ENCODE peak calls at places on chromosome 12, in four cellular contexts. One of them, this sample, is unnamed.

GRCh38 chr12:109910969-109911348 is 10.9 kb downstream of the TCHP start:
- DNase-seq in A549: peak; percentile 81
- DNase-seq in sigmoid colon: no peak
- DNase-seq in vagina: no peak
- DNase-seq in this sample: no peak

GRCh38 chr12:14901228-14901562 is 15.5 kb upstream of the MGP start:
- DNase-seq in A549: no peak
- DNase-seq in sigmoid colon: peak; percentile 75
- DNase-seq in vagina: no peak
- DNase-seq in this sample: no peak

GRCh38 chr12:48105321-48105866 is 485 bp downstream of the SENP1 start:
- DNase-seq in A549: peak; percentile 23
- DNase-seq in sigmoid colon: no peak
- DNase-seq in vagina: no peak
- DNase-seq in this sample: no peak

GRCh38 chr12:96478011-96478410 is 11.4 kb upstream of the CFAP54 start:
- DNase-seq in A549: no peak
- DNase-seq in sigmoid colon: no peak
- DNase-seq in vagina: no peak
- DNase-seq in this sample: no peak

GRCh38 chr12:38904932-38905479 is 385 bp downstream of the CPNE8 start:
- DNase-seq in A549: peak; percentile 79
- DNase-seq in sigmoid colon: peak; percentile 95
- DNase-seq in vagina: no peak
- DNase-seq in this sample: peak; percentile 69

GRCh38 chr12:13425766-13426165 is 229.2 kb downstream of the EMP1 start:
- DNase-seq in A549: no peak
- DNase-seq in sigmoid colon: no peak
- DNase-seq in vagina: no peak
- DNase-seq in this sample: no peak

GRCh38 chr12:121170581-121171260 is 38.0 kb downstream of the P2RX7 start:
- DNase-seq in A549: no peak
- DNase-seq in sigmoid colon: no peak
- DNase-seq in vagina: no peak
- DNase-seq in this sample: no peak

GRCh38 chr12:6923003-6923732 is 4.6 kb upstream of the ATN1 start:
- DNase-seq in A549: no peak
- DNase-seq in sigmoid colon: peak; percentile 55
- DNase-seq in vagina: no peak
- DNase-seq in this sample: no peak

GRCh38 chr12:6765634-6766581 is at the start of gene PTMS:
- DNase-seq in A549: peak; percentile 77
- DNase-seq in sigmoid colon: peak; percentile 97
- DNase-seq in vagina: no peak
- DNase-seq in this sample: peak; percentile 69

GRCh38 chr12:131090254-131091210 is 136.8 kb downstream of the ADGRD1 start:
- DNase-seq in A549: no peak
- DNase-seq in sigmoid colon: peak; percentile 19
- DNase-seq in vagina: no peak
- DNase-seq in this sample: peak; percentile 5

GRCh38 chr12:26062566-26062965 is 62.3 kb downstream of the BHLHE41 start:
- DNase-seq in A549: no peak
- DNase-seq in sigmoid colon: no peak
- DNase-seq in vagina: no peak
- DNase-seq in this sample: no peak

GRCh38 chr12:52164624-52165023 is 27.2 kb downstream of the KRT80 start:
- DNase-seq in A549: no peak
- DNase-seq in sigmoid colon: no peak
- DNase-seq in vagina: no peak
- DNase-seq in this sample: no peak

GRCh38 chr12:131098178-131098981 is 144.7 kb downstream of the ADGRD1 start:
- DNase-seq in A549: no peak
- DNase-seq in sigmoid colon: peak; percentile 61
- DNase-seq in vagina: no peak
- DNase-seq in this sample: peak; percentile 7

GRCh38 chr12:7923241-7924236 is 12.4 kb downstream of the SLC2A3 start:
- DNase-seq in A549: no peak
- DNase-seq in sigmoid colon: no peak
- DNase-seq in vagina: no peak
- DNase-seq in this sample: no peak

GRCh38 chr12:56716458-56716857 is 8.6 kb downstream of the NACA start:
- DNase-seq in A549: no peak
- DNase-seq in sigmoid colon: no peak
- DNase-seq in vagina: no peak
- DNase-seq in this sample: no peak

GRCh38 chr12:15555466-15555865 is 233.2 kb downstream of the PTPRO start:
- DNase-seq in A549: no peak
- DNase-seq in sigmoid colon: no peak
- DNase-seq in vagina: no peak
- DNase-seq in this sample: no peak

GRCh38 chr12:34526946-34527345 is 504.6 kb downstream of the ALG10 start:
- DNase-seq in A549: no peak
- DNase-seq in sigmoid colon: no peak
- DNase-seq in vagina: no peak
- DNase-seq in this sample: no peak

GRCh38 chr12:125089083-125089482 is 23.8 kb downstream of the AACS start:
- DNase-seq in A549: no peak
- DNase-seq in sigmoid colon: no peak
- DNase-seq in vagina: no peak
- DNase-seq in this sample: no peak

DNA sequence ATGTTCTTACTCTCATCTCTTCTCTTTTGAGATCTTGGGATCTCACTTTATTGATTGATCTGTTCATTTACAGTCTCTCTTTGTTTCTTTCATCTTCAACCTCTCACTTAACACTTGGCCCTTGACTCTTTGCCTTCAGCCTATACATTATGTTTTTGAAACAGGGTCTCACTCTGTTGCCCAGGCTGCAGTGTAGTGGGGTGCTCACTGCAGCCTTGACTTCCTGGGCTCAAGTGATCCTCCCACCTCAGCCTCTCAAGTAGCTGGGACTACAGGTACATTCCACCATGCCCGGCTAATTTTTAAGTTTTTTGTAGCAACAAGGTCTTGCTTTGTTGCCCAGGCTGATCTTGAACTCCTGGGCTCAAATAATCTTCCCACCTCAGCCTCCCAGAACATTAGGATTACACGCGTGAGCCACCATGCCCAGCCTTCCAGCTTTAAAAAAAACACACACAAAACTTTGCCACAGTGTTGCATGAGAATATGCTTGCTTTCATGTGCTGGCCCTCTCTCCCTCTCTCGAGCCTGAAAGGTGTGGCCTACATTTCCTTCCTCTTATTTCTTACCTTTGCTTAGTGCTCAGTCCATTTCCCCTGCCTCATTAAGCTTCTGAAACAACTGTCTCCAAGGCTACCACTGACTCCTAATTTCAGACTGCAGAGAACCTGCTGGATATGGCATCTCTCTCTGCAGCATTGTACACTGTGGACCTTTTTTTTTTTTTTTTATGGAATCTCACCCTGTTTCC is 9.9 kb downstream of the DIP2B start:
- DNase-seq in A549: no peak
- DNase-seq in sigmoid colon: no peak
- DNase-seq in vagina: no peak
- DNase-seq in this sample: no peak
- H3K4me1 ChIP-seq in A549: peaks cover 16% of the 10 kb centered on the region
- H3K4me1 ChIP-seq in sigmoid colon: peaks cover 11% of the 10 kb centered on the region
- H3K4me1 ChIP-seq in vagina: peaks cover 50% of the 10 kb centered on the region
- H3K4me1 ChIP-seq in this sample: no peaks in the 10 kb centered on the region

GRCh38 chr12:64820593-64820992 is 3.9 kb upstream of the TBC1D30 start:
- DNase-seq in A549: no peak
- DNase-seq in sigmoid colon: no peak
- DNase-seq in vagina: no peak
- DNase-seq in this sample: no peak

GRCh38 chr12:64819816-64820402 is 4.5 kb upstream of the TBC1D30 start:
- DNase-seq in A549: no peak
- DNase-seq in sigmoid colon: no peak
- DNase-seq in vagina: no peak
- DNase-seq in this sample: no peak

GRCh38 chr12:64824130-64824499 is 332 bp upstream of the TBC1D30 start:
- DNase-seq in A549: no peak
- DNase-seq in sigmoid colon: no peak
- DNase-seq in vagina: no peak
- DNase-seq in this sample: no peak

GRCh38 chr12:64824500-64825142 is at the start of gene TBC1D30:
- DNase-seq in A549: no peak
- DNase-seq in sigmoid colon: no peak
- DNase-seq in vagina: no peak
- DNase-seq in this sample: no peak

DNA sequence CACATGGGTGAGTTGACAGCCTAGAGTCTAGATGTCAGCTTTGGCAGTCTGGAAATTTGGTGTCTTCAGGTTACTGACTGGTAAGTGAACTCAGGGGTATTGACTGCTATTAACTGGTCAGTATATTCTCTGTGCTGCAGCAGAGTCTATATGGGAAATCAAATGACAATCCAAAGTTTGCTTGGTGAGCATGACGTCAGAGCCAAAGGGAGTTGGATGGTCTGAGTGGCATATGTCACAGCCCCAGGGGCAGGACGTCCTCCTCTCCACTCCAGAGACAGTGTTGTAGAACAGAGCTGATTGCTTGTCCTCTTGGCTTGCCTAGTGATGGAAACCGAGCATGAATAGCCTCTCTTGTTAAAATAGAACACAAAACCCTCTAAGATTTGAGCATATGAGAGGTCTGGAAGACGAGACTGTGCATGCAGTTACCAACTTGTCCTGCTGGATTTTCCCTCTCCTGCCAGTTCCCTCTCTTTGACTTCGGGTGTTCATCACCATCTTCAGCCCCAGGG is 3.3 kb upstream of the TBC1D30 start:
- DNase-seq in A549: no peak
- DNase-seq in sigmoid colon: no peak
- DNase-seq in vagina: no peak
- DNase-seq in this sample: no peak
- TF ChIP-seq POLR2A in A549: no peak
- TF ChIP-seq POLR2A in sigmoid colon: no peak
- TF ChIP-seq POLR2A in vagina: no peak
- TF ChIP-seq POLR2A in this sample: no peak

DNA sequence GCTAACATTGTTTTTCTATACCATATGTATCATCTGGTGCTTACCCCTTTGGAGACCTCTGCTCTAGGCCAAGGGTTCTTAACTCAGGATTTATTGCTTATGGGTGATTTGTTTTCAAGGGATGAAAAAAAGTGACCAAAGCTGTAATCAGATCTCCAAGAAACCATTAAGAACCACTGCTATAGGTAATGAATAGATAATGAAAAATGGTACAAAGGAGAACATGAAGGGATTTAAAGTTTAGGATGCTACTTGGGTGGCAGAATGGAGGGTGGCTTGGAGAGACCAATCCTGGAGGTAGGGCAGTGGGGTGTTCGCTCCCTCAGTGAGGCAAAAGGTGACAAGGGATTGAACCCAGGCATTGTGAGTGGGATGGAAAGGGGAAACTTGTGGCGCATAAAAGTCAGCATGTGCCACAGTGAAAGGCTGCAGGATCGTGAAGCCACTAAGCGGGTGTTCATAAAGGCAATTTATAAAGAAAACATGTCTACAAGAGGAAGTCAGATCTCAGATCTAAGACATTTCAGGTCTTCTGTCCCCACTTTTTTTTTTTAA is 76.7 kb upstream of the SLC38A2 start:
- DNase-seq in A549: no peak
- DNase-seq in sigmoid colon: no peak
- DNase-seq in vagina: no peak
- DNase-seq in this sample: no peak
- H3K4me1 ChIP-seq in A549: peaks cover 47% of the 10 kb centered on the region
- H3K4me1 ChIP-seq in sigmoid colon: peaks cover 10% of the 10 kb centered on the region
- H3K4me1 ChIP-seq in vagina: peaks cover 41% of the 10 kb centered on the region
- H3K4me1 ChIP-seq in this sample: peaks cover 17% of the 10 kb centered on the region

GRCh38 chr12:62008703-62009102 is 251.5 kb upstream of the USP15 start:
- DNase-seq in A549: no peak
- DNase-seq in sigmoid colon: no peak
- DNase-seq in vagina: no peak
- DNase-seq in this sample: no peak

GRCh38 chr12:62009445-62009844 is 250.8 kb upstream of the USP15 start:
- DNase-seq in A549: no peak
- DNase-seq in sigmoid colon: no peak
- DNase-seq in vagina: no peak
- DNase-seq in this sample: no peak

DNA sequence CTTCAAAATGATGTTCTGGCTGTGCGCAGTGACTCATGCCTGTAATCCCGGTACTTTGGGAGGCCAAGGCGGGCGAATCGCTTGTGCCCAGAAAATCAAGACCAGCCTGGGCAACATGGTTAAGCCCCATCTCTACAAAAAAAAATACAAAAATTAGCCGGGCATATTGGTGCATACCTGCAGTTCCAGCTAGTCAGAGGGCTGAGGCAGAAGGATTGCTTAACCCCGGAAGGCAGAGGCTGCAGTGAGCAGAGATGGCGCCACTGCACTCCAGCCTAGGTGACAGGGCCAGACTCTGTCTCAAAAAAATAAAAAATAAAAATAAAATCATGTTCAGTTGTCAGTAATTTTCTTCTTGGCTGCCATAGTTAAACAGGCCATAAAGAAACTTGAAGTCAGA is 245.9 kb upstream of the USP15 start:
- DNase-seq in A549: no peak
- DNase-seq in sigmoid colon: no peak
- DNase-seq in vagina: no peak
- DNase-seq in this sample: no peak
- TF ChIP-seq POLR2A in A549: no peak
- TF ChIP-seq POLR2A in sigmoid colon: no peak
- TF ChIP-seq POLR2A in vagina: no peak
- TF ChIP-seq POLR2A in this sample: no peak

GRCh38 chr12:5017638-5018348 is 25.9 kb upstream of the KCNA5 start:
- DNase-seq in A549: no peak
- DNase-seq in sigmoid colon: no peak
- DNase-seq in vagina: no peak
- DNase-seq in this sample: no peak

GRCh38 chr12:5012337-5012736 is 31.3 kb upstream of the KCNA5 start:
- DNase-seq in A549: no peak
- DNase-seq in sigmoid colon: no peak
- DNase-seq in vagina: no peak
- DNase-seq in this sample: no peak

GRCh38 chr12:5013206-5013830 is 30.4 kb upstream of the KCNA5 start:
- DNase-seq in A549: no peak
- DNase-seq in sigmoid colon: no peak
- DNase-seq in vagina: no peak
- DNase-seq in this sample: no peak

GRCh38 chr12:5015711-5016492 is 27.8 kb upstream of the KCNA5 start:
- DNase-seq in A549: no peak
- DNase-seq in sigmoid colon: no peak
- DNase-seq in vagina: no peak
- DNase-seq in this sample: no peak

DNA sequence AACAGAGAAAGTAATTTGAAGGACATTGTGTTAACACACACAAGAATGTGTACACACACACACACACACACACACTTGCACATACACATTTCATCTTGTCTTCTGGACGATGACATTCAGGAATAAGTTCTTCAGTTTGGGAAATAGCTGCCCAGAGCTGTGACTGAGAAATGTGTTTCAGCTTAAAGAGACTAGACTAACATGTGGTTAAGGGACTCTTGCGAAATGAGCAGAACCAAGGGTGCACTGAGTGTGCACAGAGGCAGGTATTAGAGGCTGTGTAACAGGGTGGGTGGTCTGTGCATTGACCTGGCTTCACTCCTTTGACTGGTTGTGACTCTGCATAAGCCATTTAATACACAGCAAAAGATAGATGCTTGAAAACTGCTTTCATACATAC is 29.4 kb upstream of the KCNA5 start:
- DNase-seq in A549: no peak
- DNase-seq in sigmoid colon: no peak
- DNase-seq in vagina: no peak
- DNase-seq in this sample: no peak
- H3K4me1 ChIP-seq in A549: no peaks in the 10 kb centered on the region
- H3K4me1 ChIP-seq in sigmoid colon: no peaks in the 10 kb centered on the region
- H3K4me1 ChIP-seq in vagina: no peaks in the 10 kb centered on the region
- H3K4me1 ChIP-seq in this sample: no peaks in the 10 kb centered on the region

This sample was measured in tibial nerve.